ENCODE peak calls at places on chromosomes 3 and 15, in nine cellular contexts. Q is kidney, K is cardiac fibroblast, W is GM13976, V is AG09319, B is B cell, A is heart left ventricle, X is endodermal cell, R is cardiac muscle cell. Y is an unnamed sample.

GRCh38 chr15:84649706-84650105 is 4.4 kb downstream of the WDR73 start:
- DNase-seq in Q (no peak), K (peak), W (no peak), V (no peak), B (no peak), A (no peak), X (no peak), R (peak), Y (no peak)

GRCh38 chr15:45704329-45705249 is 69.8 kb downstream of the SQOR start:
- DNase-seq in Q (peak), K (peak), W (peak), V (no peak), B (no peak), A (peak), X (peak), R (peak), Y (no peak)

GRCh38 chr15:99454941-99455795 is 110.6 kb upstream of the MEF2A start:
- DNase-seq in Q (peak), K (peak), W (peak), V (peak), B (no peak), A (peak), X (peak), R (peak), Y (peak)

GRCh38 chr15:37117030-37117429 is 16.7 kb upstream of the MEIS2 start:
- DNase-seq in Q (no peak), K (no peak), W (no peak), V (no peak), B (no peak), A (no peak), X (no peak), R (no peak), Y (no peak)

GRCh38 chr3:167714871-167715270 is 19.8 kb downstream of the PDCD10 start:
- DNase-seq in Q (no peak), K (no peak), W (no peak), V (no peak), B (no peak), A (no peak), X (no peak), R (no peak), Y (no peak)

GRCh38 chr15:60718661-60719069 is 239.7 kb upstream of the ICE2 start:
- DNase-seq in Q (no peak), K (no peak), W (no peak), V (no peak), B (no peak), A (no peak), X (no peak), R (peak), Y (no peak)

GRCh38 chr3:170589113-170589512 is 3.2 kb upstream of the SLC7A14 start:
- DNase-seq in Q (no peak), K (no peak), W (no peak), V (no peak), B (no peak), A (no peak), X (no peak), R (no peak), Y (no peak)

GRCh38 chr15:34055868-34056595 is 17.0 kb upstream of the AVEN start:
- DNase-seq in Q (no peak), K (peak), W (no peak), V (peak), B (no peak), A (no peak), X (no peak), R (peak), Y (no peak)

GRCh38 chr3:178915365-178915764 is 156.2 kb downstream of the ZMAT3 start:
- DNase-seq in Q (no peak), K (no peak), W (no peak), V (no peak), B (no peak), A (no peak), X (no peak), R (no peak), Y (no peak)

GRCh38 chr3:72182206-72182605 is 397.3 kb upstream of the PROK2 start:
- DNase-seq in Q (no peak), K (no peak), W (no peak), V (no peak), B (no peak), A (no peak), X (no peak), R (no peak), Y (no peak)

GRCh38 chr3:61387817-61388216 is 136.6 kb upstream of the FHIT start:
- DNase-seq in Q (no peak), K (no peak), W (no peak), V (no peak), B (no peak), A (no peak), X (no peak), R (no peak), Y (no peak)

GRCh38 chr15:66241886-66242285 is 11.7 kb downstream of the MEGF11 start:
- DNase-seq in Q (no peak), K (no peak), W (no peak), V (no peak), B (no peak), A (no peak), X (no peak), R (no peak), Y (no peak)

GRCh38 chr3:133853063-133853924 is 42.4 kb downstream of the RAB6B start:
- DNase-seq in Q (no peak), K (no peak), W (no peak), V (no peak), B (no peak), A (peak), X (no peak), R (no peak), Y (no peak)

GRCh38 chr15:73944161-73945099 is 18.2 kb downstream of the LOXL1 start:
- DNase-seq in Q (peak), K (no peak), W (no peak), V (no peak), B (no peak), A (peak), X (no peak), R (peak), Y (no peak)

GRCh38 chr3:15154326-15154725 is 51.7 kb upstream of the CAPN7 start:
- DNase-seq in Q (no peak), K (no peak), W (no peak), V (no peak), B (no peak), A (no peak), X (no peak), R (no peak), Y (no peak)

GRCh38 chr3:16978234-16978920 is 93.6 kb downstream of the PLCL2 start:
- DNase-seq in Q (no peak), K (no peak), W (no peak), V (no peak), B (no peak), A (no peak), X (no peak), R (no peak), Y (no peak)

GRCh38 chr3:102189564-102190339 is 245.1 kb upstream of the ZPLD1 start:
- DNase-seq in Q (no peak), K (no peak), W (no peak), V (no peak), B (no peak), A (no peak), X (no peak), R (no peak), Y (no peak)

GRCh38 chr15:72197460-72198409 is at the start of gene GRAMD2A:
- DNase-seq in Q (peak), K (peak), W (peak), V (no peak), B (no peak), A (no peak), X (peak), R (peak), Y (no peak)

GRCh38 chr15:84112025-84112424 is 123.5 kb upstream of the GOLGA6L4 start:
- DNase-seq in Q (no peak), K (peak), W (no peak), V (no peak), B (no peak), A (no peak), X (no peak), R (peak), Y (no peak)

GRCh38 chr15:77985031-77985930 is 92.2 kb downstream of the TBC1D2B start:
- DNase-seq in Q (peak), K (no peak), W (no peak), V (no peak), B (no peak), A (no peak), X (no peak), R (no peak), Y (no peak)

GRCh38 chr15:77984446-77984861 is 93.1 kb downstream of the TBC1D2B start:
- DNase-seq in Q (peak), K (no peak), W (no peak), V (no peak), B (no peak), A (no peak), X (no peak), R (no peak), Y (no peak)

GRCh38 chr15:77982127-77982490 is 95.4 kb downstream of the TBC1D2B start:
- DNase-seq in Q (peak), K (no peak), W (no peak), V (no peak), B (no peak), A (no peak), X (peak), R (no peak), Y (no peak)

GRCh38 chr15:77983091-77983707 is 94.3 kb downstream of the TBC1D2B start:
- DNase-seq in Q (peak), K (no peak), W (no peak), V (no peak), B (no peak), A (no peak), X (no peak), R (no peak), Y (no peak)

GRCh38 chr15:77983708-77984445 is 93.6 kb downstream of the TBC1D2B start:
- DNase-seq in Q (peak), K (no peak), W (no peak), V (no peak), B (no peak), A (no peak), X (peak), R (no peak), Y (no peak)
- TF ChIP-seq CTCF in Q (no peak), K (no peak), W (no peak), V (peak), B (no peak), A (no peak), X (peak), R (peak), Y (peak)

GRCh38 chr3:128847631-128848370 is 31.6 kb upstream of the ACAD9 start:
- DNase-seq in Q (no peak), K (no peak), W (no peak), V (no peak), B (no peak), A (no peak), X (no peak), R (no peak), Y (no peak)

GRCh38 chr3:128845119-128845518 is 34.3 kb upstream of the ACAD9 start:
- DNase-seq in Q (no peak), K (no peak), W (no peak), V (no peak), B (no peak), A (no peak), X (peak), R (no peak), Y (no peak)

GRCh38 chr3:128845695-128846491 is 33.5 kb upstream of the ACAD9 start:
- DNase-seq in Q (peak), K (peak), W (peak), V (peak), B (peak), A (peak), X (peak), R (peak), Y (no peak)

GRCh38 chr3:128844502-128844901 is 34.9 kb upstream of the ACAD9 start:
- DNase-seq in Q (no peak), K (no peak), W (no peak), V (no peak), B (no peak), A (no peak), X (no peak), R (no peak), Y (no peak)

DNA sequence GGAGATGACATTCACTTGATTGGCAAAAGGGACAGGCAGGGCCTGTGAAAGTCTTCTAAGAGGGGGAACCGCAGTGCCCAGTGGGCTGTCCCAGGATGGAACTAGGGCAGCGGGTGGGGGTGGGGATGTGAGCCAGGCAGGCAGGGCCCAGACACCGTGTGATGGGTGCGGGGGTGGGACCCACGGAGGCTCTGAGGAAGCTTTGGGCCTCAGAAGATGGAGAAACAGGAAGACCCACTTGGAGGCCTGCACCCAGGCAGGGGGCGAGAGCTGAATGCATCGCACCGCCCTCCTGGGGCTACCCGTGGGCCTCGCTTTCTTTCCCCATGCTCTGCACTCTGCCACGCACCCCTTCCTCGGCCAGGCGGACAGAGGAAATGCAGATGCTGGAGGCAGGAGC is 32.9 kb upstream of the ACAD9 start:
- DNase-seq in Q (no peak), K (no peak), W (no peak), V (no peak), B (no peak), A (no peak), X (no peak), R (no peak), Y (no peak)
- TF ChIP-seq CTCF in Q (no peak), K (no peak), W (no peak), V (no peak), B (no peak), A (no peak), X (no peak), R (no peak), Y (no peak)

GRCh38 chr3:67357610-67358458 is 296.6 kb downstream of the SUCLG2 start:
- DNase-seq in Q (no peak), K (peak), W (peak), V (no peak), B (no peak), A (no peak), X (peak), R (peak), Y (no peak)
- TF ChIP-seq CTCF in Q (peak), K (peak), W (peak), V (peak), B (peak), A (no peak), X (peak), R (peak), Y (peak)

DNA sequence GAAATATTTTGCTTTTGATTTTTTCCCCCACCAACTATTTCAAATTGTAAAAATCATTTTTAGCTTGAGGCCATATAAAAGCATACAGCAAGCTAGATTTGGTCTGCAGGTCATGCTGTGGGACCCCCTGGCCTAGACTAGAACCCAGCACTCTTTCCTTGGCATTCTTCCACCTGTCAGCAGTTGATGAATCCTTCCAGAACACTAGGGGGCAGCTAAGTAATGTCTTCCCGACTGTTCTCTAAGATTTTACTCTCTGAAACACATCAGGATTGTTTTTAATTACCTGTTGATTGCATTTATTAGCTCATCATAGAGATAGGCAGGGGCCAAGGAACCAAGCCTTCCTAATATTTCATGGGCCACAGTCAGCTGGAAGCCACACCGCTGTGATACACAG is 174.5 kb downstream of the CACNA1D start:
- DNase-seq in Q (no peak), K (peak), W (no peak), V (no peak), B (no peak), A (no peak), X (no peak), R (peak), Y (no peak)
- TF ChIP-seq CTCF in Q (peak), K (peak), W (peak), V (peak), B (no peak), A (peak), X (peak), R (peak), Y (peak)

GRCh38 chr15:101320501-101321052 is 25.5 kb upstream of the SNRPA1 start:
- DNase-seq in Q (peak), K (peak), W (peak), V (no peak), B (no peak), A (peak), X (peak), R (peak), Y (no peak)
- TF ChIP-seq CTCF in Q (peak), K (peak), W (peak), V (peak), B (peak), A (no peak), X (peak), R (peak), Y (peak)

GRCh38 chr15:58078591-58078990 is 13.1 kb upstream of the ALDH1A2 start:
- DNase-seq in Q (peak), K (no peak), W (no peak), V (no peak), B (no peak), A (no peak), X (no peak), R (peak), Y (no peak)

GRCh38 chr15:58080398-58080797 is 14.9 kb upstream of the ALDH1A2 start:
- DNase-seq in Q (no peak), K (no peak), W (no peak), V (no peak), B (no peak), A (no peak), X (no peak), R (no peak), Y (no peak)

GRCh38 chr15:58081446-58081845 is 15.9 kb upstream of the ALDH1A2 start:
- DNase-seq in Q (no peak), K (no peak), W (no peak), V (no peak), B (no peak), A (no peak), X (no peak), R (peak), Y (no peak)

GRCh38 chr15:58074452-58074851 is 8.9 kb upstream of the ALDH1A2 start:
- DNase-seq in Q (no peak), K (no peak), W (no peak), V (no peak), B (no peak), A (no peak), X (no peak), R (no peak), Y (no peak)

GRCh38 chr15:58077427-58077826 is 11.9 kb upstream of the ALDH1A2 start:
- DNase-seq in Q (no peak), K (no peak), W (peak), V (no peak), B (no peak), A (no peak), X (no peak), R (no peak), Y (no peak)
- TF ChIP-seq CTCF in Q (peak), K (peak), W (no peak), V (no peak), B (no peak), A (no peak), X (peak), R (peak), Y (peak)

Y was measured in chondrocyte.